ENCODE peak calls at places on chromosomes 13 and 19, in nine cellular contexts. R is AG09309, D is WTC11, J is body of pancreas, T is GM12864, M is lower leg skin, C is coronary artery, B is PC-9, O is K562. I is an unnamed sample.

GRCh38 chr13:107324416-107325204 is 756.7 kb upstream of the ARGLU1 start:
- DNase-seq in R (no peak), D (no peak), J (no peak), T (no peak), M (no peak), C (no peak), B (no peak), O (no peak), I (peak; percentile 21)

GRCh38 chr13:113939129-113939904 is 34.6 kb downstream of the C13orf46 start:
- DNase-seq in R (no peak), D (no peak), J (no peak), T (no peak), M (no peak), C (no peak), B (no peak), O (no peak), I (no peak)

GRCh38 chr19:39474139-39474620 is 6.5 kb upstream of the TIMM50 start:
- DNase-seq in R (no peak), D (peak; percentile 90), J (peak; percentile 67), T (no peak), M (peak; percentile 90), C (no peak), B (no peak), O (peak; percentile 74), I (peak; percentile 47)

GRCh38 chr19:10112895-10113591 is 1.6 kb downstream of the P2RY11 start:
- DNase-seq in R (no peak), D (peak; percentile 86), J (peak; percentile 71), T (peak; percentile 44), M (no peak), C (no peak), B (no peak), O (peak; percentile 60), I (peak; percentile 44)

GRCh38 chr13:81048026-81048461 is 707.1 kb upstream of the SPRY2 start:
- DNase-seq in R (no peak), D (no peak), J (no peak), T (no peak), M (no peak), C (no peak), B (no peak), O (no peak), I (no peak)

GRCh38 chr19:5800361-5801270 is 4.3 kb upstream of the NRTN start:
- DNase-seq in R (no peak), D (no peak), J (no peak), T (no peak), M (no peak), C (no peak), B (no peak), O (peak; percentile 29), I (no peak)

GRCh38 chr13:100262404-100262803 is 173.5 kb downstream of the PCCA start:
- DNase-seq in R (no peak), D (no peak), J (no peak), T (no peak), M (no peak), C (no peak), B (no peak), O (no peak), I (no peak)

GRCh38 chr13:80040219-80040976 is 300.5 kb downstream of the SPRY2 start:
- DNase-seq in R (peak; percentile 97), D (no peak), J (no peak), T (no peak), M (no peak), C (no peak), B (peak; percentile 91), O (no peak), I (peak; percentile 88)

GRCh38 chr19:31261651-31262331 is 87.4 kb downstream of the TSHZ3 start:
- DNase-seq in R (no peak), D (no peak), J (no peak), T (no peak), M (peak; percentile 28), C (no peak), B (no peak), O (no peak), I (peak; percentile 33)

GRCh38 chr13:34358811-34359513 is 541.0 kb downstream of the RFC3 start:
- DNase-seq in R (peak; percentile 72), D (no peak), J (no peak), T (no peak), M (no peak), C (no peak), B (peak; percentile 90), O (no peak), I (peak; percentile 92)

GRCh38 chr13:113350065-113350937 is 13.6 kb downstream of the GRTP1 start:
- DNase-seq in R (no peak), D (no peak), J (no peak), T (no peak), M (no peak), C (no peak), B (no peak), O (no peak), I (no peak)

GRCh38 chr19:48296963-48297734 is 27.3 kb downstream of the ZNF114 start:
- DNase-seq in R (no peak), D (no peak), J (no peak), T (no peak), M (no peak), C (no peak), B (no peak), O (no peak), I (no peak)

DNA sequence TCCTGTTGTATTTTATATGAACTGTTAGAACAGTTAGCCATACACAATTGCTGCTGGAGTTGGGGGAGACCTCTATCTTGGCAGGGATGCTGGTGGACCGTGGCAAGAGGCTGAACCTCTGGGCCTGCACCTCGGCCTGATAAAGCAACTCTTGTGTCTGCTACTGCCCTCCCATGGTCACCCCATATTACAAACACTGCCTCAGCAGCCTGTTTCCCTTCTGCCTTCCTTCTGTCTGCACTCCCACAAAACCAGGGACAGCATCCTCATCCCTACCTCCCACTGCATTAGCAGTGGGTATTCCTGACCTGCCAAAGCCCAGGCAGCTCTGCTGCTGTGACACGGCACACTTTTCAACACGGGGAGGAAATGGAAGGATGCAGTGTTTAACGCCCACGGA is 456.4 kb downstream of the FGF14 start:
- DNase-seq in R (no peak), D (peak; percentile 22), J (no peak), T (no peak), M (no peak), C (no peak), B (peak; percentile 33), O (no peak), I (peak; percentile 13)
- TF ChIP-seq CTCF in R (no peak), D (no peak), J (no peak), T (peak; percentile 27), M (no peak), C (no peak), B (no peak), O (no peak), I (peak; percentile 41)

GRCh38 chr19:28492201-28492600 is 720.8 kb downstream of the UQCRFS1 start:
- DNase-seq in R (no peak), D (no peak), J (no peak), T (no peak), M (no peak), C (no peak), B (no peak), O (no peak), I (no peak)

GRCh38 chr19:28488006-28488405 is 724.9 kb downstream of the UQCRFS1 start:
- DNase-seq in R (no peak), D (no peak), J (no peak), T (no peak), M (no peak), C (no peak), B (no peak), O (no peak), I (no peak)

GRCh38 chr19:28492616-28493015 is 720.3 kb downstream of the UQCRFS1 start:
- DNase-seq in R (no peak), D (no peak), J (no peak), T (no peak), M (no peak), C (no peak), B (no peak), O (no peak), I (no peak)

GRCh38 chr19:28486934-28487333 is 726.0 kb downstream of the UQCRFS1 start:
- DNase-seq in R (no peak), D (no peak), J (no peak), T (no peak), M (no peak), C (no peak), B (no peak), O (no peak), I (no peak)

GRCh38 chr19:28489126-28489660 is 723.8 kb downstream of the UQCRFS1 start:
- DNase-seq in R (no peak), D (no peak), J (no peak), T (no peak), M (no peak), C (no peak), B (no peak), O (no peak), I (no peak)
- TF ChIP-seq CTCF in R (no peak), D (no peak), J (no peak), T (no peak), M (no peak), C (no peak), B (no peak), O (peak; percentile 21), I (no peak)

GRCh38 chr19:18159810-18160209 is 6.8 kb downstream of the PIK3R2 start:
- DNase-seq in R (no peak), D (no peak), J (no peak), T (no peak), M (no peak), C (no peak), B (no peak), O (no peak), I (no peak)

GRCh38 chr19:18160441-18160791 is 7.5 kb downstream of the PIK3R2 start:
- DNase-seq in R (no peak), D (no peak), J (no peak), T (no peak), M (no peak), C (no peak), B (no peak), O (no peak), I (no peak)

GRCh38 chr19:18158471-18158870 is 5.5 kb downstream of the PIK3R2 start:
- DNase-seq in R (no peak), D (no peak), J (no peak), T (no peak), M (no peak), C (no peak), B (no peak), O (no peak), I (no peak)

GRCh38 chr19:18161691-18162039 is 8.7 kb downstream of the PIK3R2 start:
- DNase-seq in R (no peak), D (no peak), J (no peak), T (no peak), M (no peak), C (no peak), B (no peak), O (no peak), I (no peak)

GRCh38 chr19:18160792-18161690 is 8.1 kb downstream of the PIK3R2 start:
- DNase-seq in R (no peak), D (peak; percentile 77), J (peak; percentile 82), T (no peak), M (peak; percentile 94), C (no peak), B (no peak), O (peak; percentile 95), I (peak; percentile 53)
- TF ChIP-seq CTCF in R (peak; percentile 30), D (peak; percentile 64), J (peak; percentile 96), T (peak; percentile 56), M (no peak), C (peak; percentile 42), B (peak; percentile 34), O (peak; percentile 88), I (peak; percentile 40)

GRCh38 chr13:59182241-59182640 is 981.5 kb downstream of the DIAPH3 start:
- DNase-seq in R (no peak), D (no peak), J (no peak), T (no peak), M (no peak), C (no peak), B (no peak), O (no peak), I (peak; percentile 33)

GRCh38 chr13:59176775-59177174 is 987.0 kb downstream of the DIAPH3 start:
- DNase-seq in R (no peak), D (no peak), J (no peak), T (no peak), M (no peak), C (no peak), B (no peak), O (peak; percentile 8), I (no peak)

GRCh38 chr13:59178344-59178743 is 985.4 kb downstream of the DIAPH3 start:
- DNase-seq in R (no peak), D (no peak), J (no peak), T (no peak), M (no peak), C (no peak), B (no peak), O (no peak), I (peak; percentile 54)
- TF ChIP-seq CTCF in R (no peak), D (no peak), J (no peak), T (no peak), M (no peak), C (no peak), B (no peak), O (no peak), I (peak; percentile 77)

I was measured in choroid plexus epithelial cell.